ENCODE peak calls at places on chromosomes 1 and 21, in ten cellular contexts. W is 8988T; S is ELR; M is stimulated activated CD8-positive, alpha-beta memory T cell treated with anti-CD3 and anti-CD28 coated beads, Interleukin-7, amount 100 ng/mL, for 1 hour; G is NCI-H1417; C is GM13976; N is cardiac fibroblast; F is retina; I is occipital lobe; Y is memory B cell. P is an unnamed sample.

GRCh38 chr1:52444465-52444864 is 40.1 kb downstream of the PRPF38A start:
- DNase-seq in S (no peak), C (no peak), F (no peak), W (no peak), N (no peak), Y (no peak), I (no peak), M (no peak), G (no peak), P (no peak)

GRCh38 chr1:63916485-63917360 is 142.9 kb downstream of the ROR1 start:
- DNase-seq in N (no peak), S (no peak), F (no peak), I (no peak), W (no peak), M (no peak), Y (no peak), G (peak; percentile 16), C (no peak), P (no peak)

GRCh38 chr21:43343095-43343991 is 83.6 kb downstream of the SIK1 start:
- DNase-seq in Y (no peak), C (no peak), N (no peak), M (no peak), S (no peak), G (peak; percentile 89), I (no peak), W (no peak), F (no peak), P (no peak)

GRCh38 chr1:39960461-39960958 is 5.6 kb downstream of the MFSD2A start:
- DNase-seq in G (peak; percentile 83), I (no peak), M (no peak), W (no peak), Y (peak; percentile 52), F (no peak), C (peak; percentile 58), N (no peak), S (no peak), P (no peak)

GRCh38 chr21:44908496-44908895 is 12.2 kb downstream of the ITGB2 start:
- DNase-seq in F (no peak), C (no peak), S (no peak), G (no peak), M (no peak), N (peak; percentile 39), W (no peak), Y (no peak), I (no peak), P (no peak)

GRCh38 chr1:169099561-169099960 is 6.9 kb upstream of the ATP1B1 start:
- DNase-seq in N (no peak), Y (no peak), F (no peak), S (no peak), G (no peak), W (no peak), C (no peak), M (no peak), I (no peak), P (no peak)

GRCh38 chr1:47262787-47263413 is 30.9 kb upstream of the TAL1 start:
- DNase-seq in C (peak; percentile 60), Y (peak; percentile 21), S (peak; percentile 59), F (peak; percentile 10), G (peak; percentile 10), N (peak; percentile 69), I (no peak), W (no peak), M (no peak), P (no peak)

GRCh38 chr1:119469741-119470140 is 37.3 kb upstream of the HSD3B1 start:
- DNase-seq in W (no peak), G (no peak), I (no peak), N (no peak), M (no peak), F (no peak), C (no peak), S (no peak), Y (no peak), P (no peak)

GRCh38 chr1:29974345-29974744 is 738.0 kb downstream of the PTPRU start:
- DNase-seq in S (peak; percentile 90), N (peak; percentile 6), C (no peak), G (no peak), M (no peak), I (no peak), Y (no peak), F (no peak), W (no peak), P (peak; percentile 42)

GRCh38 chr1:208065862-208066261 is 154.9 kb upstream of the CD34 start:
- DNase-seq in C (no peak), W (no peak), N (no peak), M (no peak), Y (no peak), G (no peak), F (no peak), I (no peak), S (peak; percentile 39), P (no peak)

GRCh38 chr1:57620589-57620988 is 196.7 kb upstream of the DAB1 start:
- DNase-seq in G (peak; percentile 36), I (no peak), W (no peak), C (no peak), F (peak; percentile 64), N (no peak), Y (no peak), M (no peak), S (no peak), P (no peak)

GRCh38 chr21:36692125-36692843 is 6.6 kb upstream of the SIM2 start:
- DNase-seq in N (no peak), W (no peak), I (no peak), G (no peak), C (peak; percentile 15), M (no peak), F (peak; percentile 70), Y (no peak), S (no peak), P (no peak)

GRCh38 chr1:208990456-208990855 is 593.1 kb upstream of the CAMK1G start:
- DNase-seq in C (no peak), G (no peak), I (no peak), M (no peak), F (no peak), S (no peak), N (no peak), W (no peak), Y (no peak), P (no peak)

GRCh38 chr1:181101581-181102226 is 13.2 kb downstream of the IER5 start:
- DNase-seq in F (no peak), G (peak; percentile 88), Y (no peak), I (no peak), M (no peak), W (no peak), C (no peak), N (peak; percentile 76), S (peak; percentile 91), P (peak; percentile 85)

GRCh38 chr1:25649505-25650218 is 33.1 kb downstream of the MAN1C1 start:
- DNase-seq in G (no peak), C (no peak), I (no peak), F (no peak), Y (no peak), W (no peak), M (no peak), S (no peak), N (no peak), P (no peak)

GRCh38 chr1:66402194-66402593 is 131.8 kb upstream of the SGIP1 start:
- DNase-seq in C (no peak), W (no peak), N (peak; percentile 83), F (peak; percentile 33), S (no peak), M (no peak), G (no peak), Y (peak; percentile 61), I (peak; percentile 4), P (no peak)

P was measured in H54.